ENCODE peak calls at places on chromosome 9, in four cellular contexts. K, J, T and C are unnamed samples.

GRCh38 chr9:114051706-114052105 is 26.4 kb downstream of the AMBP start:
- DNase-seq in K (no peak), J (peak), T (no peak), C (no peak)

GRCh38 chr9:135907446-135908333 is at the start of gene CAMSAP1:
- DNase-seq in K (peak), J (peak), T (peak), C (peak)

GRCh38 chr9:131954299-131954698 is 125.4 kb downstream of the MED27 start:
- DNase-seq in K (no peak), J (no peak), T (no peak), C (no peak)

GRCh38 chr9:114580609-114581193 is 6.9 kb upstream of the ATP6V1G1 start:
- DNase-seq in K (no peak), J (no peak), T (no peak), C (no peak)

GRCh38 chr9:133943781-133944745 is 48.1 kb downstream of the VAV2 start:
- DNase-seq in K (no peak), J (peak), T (peak), C (no peak)

GRCh38 chr9:86272221-86272620 is 10.1 kb downstream of the ISCA1 start:
- DNase-seq in K (no peak), J (no peak), T (no peak), C (no peak)

GRCh38 chr9:125332527-125332926 is 70.9 kb downstream of the GAPVD1 start:
- DNase-seq in K (peak), J (no peak), T (no peak), C (no peak)

GRCh38 chr9:78559449-78559885 is 262.5 kb downstream of the PSAT1 start:
- DNase-seq in K (no peak), J (no peak), T (peak), C (no peak)

GRCh38 chr9:97990259-97990658 is 7.1 kb downstream of the ANP32B start:
- DNase-seq in K (no peak), J (no peak), T (peak), C (no peak)

GRCh38 chr9:107158321-107158720 is 124.8 kb upstream of the RAD23B start:
- DNase-seq in K (no peak), J (no peak), T (peak), C (no peak)

GRCh38 chr9:135609366-135609955 is 29.9 kb downstream of the GLT6D1 start:
- DNase-seq in K (no peak), J (no peak), T (no peak), C (no peak)

GRCh38 chr9:111559000-111559610 is 34.1 kb downstream of the ZNF483 start:
- DNase-seq in K (no peak), J (no peak), T (peak), C (no peak)

GRCh38 chr9:130689937-130690700 is 3.5 kb upstream of the EXOSC2 start:
- DNase-seq in K (no peak), J (no peak), T (peak), C (peak)

GRCh38 chr9:88168564-88168963 is 30.3 kb upstream of the SPATA31C2 start:
- DNase-seq in K (no peak), J (no peak), T (no peak), C (no peak)

GRCh38 chr9:38182321-38182720 is 113.3 kb upstream of the SHB start:
- DNase-seq in K (no peak), J (no peak), T (no peak), C (no peak)

GRCh38 chr9:89919171-89919681 is 314.4 kb downstream of the GADD45G start:
- DNase-seq in K (peak), J (no peak), T (peak), C (no peak)

GRCh38 chr9:89878003-89878411 is 273.2 kb downstream of the GADD45G start:
- DNase-seq in K (no peak), J (peak), T (no peak), C (no peak)

GRCh38 chr9:136378171-136379002 is 4.9 kb upstream of the CARD9 start:
- DNase-seq in K (no peak), J (no peak), T (no peak), C (no peak)

GRCh38 chr9:129175825-129176633 is 2.0 kb downstream of the IER5L start:
- DNase-seq in K (peak), J (peak), T (peak), C (peak)

GRCh38 chr9:79742145-79742820 is 170.5 kb downstream of the TLE4 start:
- DNase-seq in K (no peak), J (no peak), T (no peak), C (no peak)

GRCh38 chr9:27085456-27085855 is 23.6 kb upstream of the TEK start:
- DNase-seq in K (no peak), J (no peak), T (no peak), C (no peak)

GRCh38 chr9:6829027-6829426 is 71.3 kb downstream of the KDM4C start:
- DNase-seq in K (no peak), J (no peak), T (peak), C (no peak)

GRCh38 chr9:111728617-111729366 is 65.9 kb downstream of the SHOC1 start:
- DNase-seq in K (no peak), J (no peak), T (peak), C (peak)

GRCh38 chr9:28032178-28032532 is 458.9 kb upstream of the C9orf72 start:
- DNase-seq in K (no peak), J (no peak), T (no peak), C (no peak)

GRCh38 chr9:106798021-106798799 is 64.8 kb upstream of the ZNF462 start:
- DNase-seq in K (no peak), J (no peak), T (no peak), C (no peak)

GRCh38 chr9:23426144-23426543 is 399.9 kb downstream of the ELAVL2 start:
- DNase-seq in K (no peak), J (no peak), T (no peak), C (no peak)

GRCh38 chr9:88852794-88853193 is 138.5 kb upstream of the S1PR3 start:
- DNase-seq in K (no peak), J (no peak), T (peak), C (peak)

GRCh38 chr9:18675973-18676372 is 202.0 kb downstream of the ADAMTSL1 start:
- DNase-seq in K (no peak), J (no peak), T (no peak), C (no peak)

GRCh38 chr9:37364751-37365360 is 57.6 kb upstream of the GRHPR start:
- DNase-seq in K (no peak), J (no peak), T (no peak), C (no peak)

GRCh38 chr9:136823136-136824046 is 15.6 kb downstream of the RABL6 start:
- DNase-seq in K (no peak), J (no peak), T (no peak), C (no peak)

GRCh38 chr9:15423328-15423985 is 781 bp downstream of the SNAPC3 start:
- DNase-seq in K (no peak), J (no peak), T (peak), C (no peak)

GRCh38 chr9:126240835-126241234 is 85.8 kb upstream of the MVB12B start:
- DNase-seq in K (no peak), J (no peak), T (no peak), C (no peak)

GRCh38 chr9:125190371-125190801 is 783 bp upstream of the PPP6C start:
- DNase-seq in K (no peak), J (peak), T (no peak), C (no peak)

GRCh38 chr9:124652203-124652992 is 118.7 kb downstream of the NR6A1 start:
- DNase-seq in K (no peak), J (no peak), T (peak), C (peak)

GRCh38 chr9:3237121-3237520 is 288.7 kb downstream of the RFX3 start:
- DNase-seq in K (no peak), J (no peak), T (no peak), C (no peak)